ENCODE peak calls at places on chromosomes 13 and 19, in four cellular contexts. W is Calu3; E is NCI-H1092; U is naive thymus-derived CD4-positive, alpha-beta T cell. Z is an unnamed sample.

GRCh38 chr13:111344471-111345191 is 24.2 kb downstream of the TEX29 start:
- DNase-seq in E (peak), W (no peak), U (no peak), Z (peak)

GRCh38 chr19:1945899-1946298 is 4.9 kb downstream of the CSNK1G2 start:
- DNase-seq in E (no peak), W (no peak), U (no peak), Z (peak)

GRCh38 chr19:1252221-1252817 is 3.9 kb downstream of the MIDN start:
- DNase-seq in W (peak), U (peak), E (no peak), Z (peak)

GRCh38 chr13:39538826-39539555 is 64.0 kb downstream of the LHFPL6 start:
- DNase-seq in E (peak), W (no peak), U (no peak), Z (no peak)

GRCh38 chr19:45442927-45443461 is 19.3 kb upstream of the ERCC1 start:
- DNase-seq in E (no peak), U (no peak), W (peak), Z (no peak)

GRCh38 chr13:43200307-43200706 is 176.9 kb downstream of the DNAJC15 start:
- DNase-seq in E (no peak), W (no peak), U (no peak), Z (no peak)

GRCh38 chr13:88097541-88097940 is 426.4 kb downstream of the SLITRK5 start:
- DNase-seq in W (no peak), E (no peak), U (no peak), Z (no peak)

GRCh38 chr19:1133471-1133929 is 29.7 kb downstream of the GPX4 start:
- DNase-seq in E (no peak), U (peak), W (no peak), Z (peak)

GRCh38 chr13:107035778-107036177 is 467.8 kb upstream of the ARGLU1 start:
- DNase-seq in E (no peak), U (no peak), W (no peak), Z (no peak)

GRCh38 chr13:39056018-39056417 is 17.8 kb downstream of the NHLRC3 start:
- DNase-seq in U (no peak), E (no peak), W (no peak), Z (no peak)

GRCh38 chr19:22545751-22546150 is 88.4 kb upstream of the ZNF492 start:
- DNase-seq in U (no peak), E (peak), W (no peak), Z (peak)

GRCh38 chr13:80680786-80681366 is 339.9 kb upstream of the SPRY2 start:
- DNase-seq in U (no peak), E (no peak), W (no peak), Z (no peak)

GRCh38 chr19:10602330-10603083 is 15.4 kb upstream of the AP1M2 start:
- DNase-seq in W (peak), E (peak), U (peak), Z (peak)

GRCh38 chr19:14333101-14333871 is 48.0 kb upstream of the ADGRE5 start:
- DNase-seq in W (peak), E (no peak), U (no peak), Z (peak)

GRCh38 chr13:58495668-58496067 is 864.1 kb downstream of the PCDH17 start:
- DNase-seq in W (no peak), E (no peak), U (no peak), Z (no peak)

GRCh38 chr19:36256853-36257511 is 42.1 kb downstream of the ZNF146 start:
- DNase-seq in E (no peak), U (no peak), W (no peak), Z (no peak)

GRCh38 chr19:8306235-8307054 is 1.7 kb downstream of the CD320 start:
- DNase-seq in E (no peak), W (no peak), U (no peak), Z (no peak)

GRCh38 chr19:2260341-2260751 is 4.1 kb upstream of the JSRP1 start:
- DNase-seq in U (no peak), E (no peak), W (no peak), Z (no peak)

GRCh38 chr13:30982911-30983310 is 50.5 kb downstream of the TEX26 start:
- DNase-seq in W (no peak), U (no peak), E (no peak), Z (no peak)

GRCh38 chr19:2761309-2761677 is 21.5 kb upstream of the SLC39A3 start:
- DNase-seq in E (no peak), W (no peak), U (no peak), Z (no peak)

GRCh38 chr13:105471683-105472082 is 1063.8 kb downstream of the EFNB2 start:
- DNase-seq in U (no peak), W (no peak), E (no peak), Z (no peak)

GRCh38 chr19:46670874-46671273 is 9.9 kb upstream of the DACT3 start:
- DNase-seq in W (no peak), U (no peak), E (no peak), Z (no peak)

GRCh38 chr13:51895906-51896888 is 34.4 kb downstream of the CCDC70 start:
- DNase-seq in W (peak), E (no peak), U (no peak), Z (peak)

GRCh38 chr19:30799854-30800755 is 427.9 kb downstream of the ZNF536 start:
- DNase-seq in U (no peak), W (no peak), E (no peak), Z (peak)

GRCh38 chr13:113275387-113275786 is 21.7 kb upstream of the LAMP1 start:
- DNase-seq in W (peak), U (no peak), E (peak), Z (peak)

GRCh38 chr19:907183-907853 is 5.7 kb downstream of the R3HDM4 start:
- DNase-seq in E (no peak), U (no peak), W (no peak), Z (no peak)

GRCh38 chr13:110108348-110109139 is 198.4 kb downstream of the COL4A1 start:
- DNase-seq in E (peak), W (peak), U (no peak), Z (peak)

GRCh38 chr13:76792680-76793334 is 93.4 kb downstream of the KCTD12 start:
- DNase-seq in U (no peak), E (no peak), W (no peak), Z (no peak)

GRCh38 chr13:28136916-28137315 is 1.4 kb upstream of the PAN3 start:
- DNase-seq in W (no peak), U (no peak), E (no peak), Z (no peak)

GRCh38 chr13:23469901-23470525 is 36.5 kb upstream of the SACS start:
- DNase-seq in U (no peak), W (no peak), E (no peak), Z (no peak)

GRCh38 chr13:49436890-49437289 is 7.0 kb downstream of the CAB39L start:
- DNase-seq in U (no peak), W (peak), E (no peak), Z (peak)

GRCh38 chr19:19209372-19209771 is 2.4 kb upstream of the NCAN start:
- DNase-seq in W (no peak), U (no peak), E (no peak), Z (no peak)

GRCh38 chr13:110254151-110254679 is 52.7 kb downstream of the COL4A1 start:
- DNase-seq in W (no peak), E (no peak), U (no peak), Z (no peak)

GRCh38 chr19:54248016-54248601 is 5.5 kb upstream of the LILRA6 start:
- DNase-seq in W (no peak), E (no peak), U (no peak), Z (no peak)

GRCh38 chr19:34226036-34226435 is 28.3 kb upstream of the GARRE1 start:
- DNase-seq in U (no peak), E (no peak), W (no peak), Z (no peak)